ENCODE peak calls at places on chromosomes 7 and 10, in ten cellular contexts. E is SK-N-SH; M is anterior cingulate cortex; S is sigmoid colon; J is brain microvascular endothelial cell; F is activated naive CD4-positive, alpha-beta T cell; B is G401; W is iris pigment epithelial cell; T is CD8-positive, alpha-beta T cell; I is EH. G is an unnamed sample.

GRCh38 chr7:108415821-108416536 is 40.3 kb downstream of the NRCAM start:
- DNase-seq in E (peak), W (peak), J (peak), B (peak), M (no peak), T (no peak), I (peak), F (no peak), S (no peak), G (peak)

GRCh38 chr10:73894245-73894971 is 16.5 kb upstream of the PLAU start:
- DNase-seq in J (peak), W (peak), B (no peak), S (no peak), T (no peak), M (no peak), F (no peak), E (no peak), I (peak), G (no peak)

GRCh38 chr7:25726682-25727357 is 425.2 kb upstream of the NFE2L3 start:
- DNase-seq in S (no peak), E (no peak), J (no peak), M (no peak), B (peak), W (no peak), T (no peak), F (no peak), I (no peak), G (no peak)

GRCh38 chr10:48255722-48256121 is 18.8 kb downstream of the FRMPD2 start:
- DNase-seq in J (no peak), T (no peak), M (no peak), I (no peak), B (no peak), E (no peak), W (no peak), S (peak), F (no peak), G (no peak)

GRCh38 chr7:105838273-105839141 is 37.9 kb downstream of the ATXN7L1 start:
- DNase-seq in T (no peak), S (no peak), I (peak), F (no peak), E (peak), J (no peak), W (peak), M (no peak), B (no peak), G (peak)

GRCh38 chr7:24741691-24742639 is 15.3 kb downstream of the GSDME start:
- DNase-seq in S (no peak), W (peak), E (no peak), J (peak), B (no peak), T (no peak), I (peak), F (no peak), M (no peak), G (peak)

GRCh38 chr7:46554688-46555422 is 633.8 kb upstream of the IGFBP3 start:
- DNase-seq in T (no peak), M (no peak), J (peak), F (no peak), I (peak), W (peak), B (no peak), E (no peak), S (no peak), G (no peak)

GRCh38 chr7:45921699-45922519 is 837 bp upstream of the IGFBP3 start:
- DNase-seq in B (peak), J (peak), I (peak), F (no peak), T (no peak), W (peak), M (no peak), E (peak), S (no peak), G (peak)

GRCh38 chr7:66183700-66184099 is 21.4 kb upstream of the TPST1 start:
- DNase-seq in F (no peak), W (peak), T (no peak), S (no peak), I (peak), B (no peak), M (no peak), J (peak), E (no peak), G (no peak)

GRCh38 chr7:2894118-2894940 is 50.2 kb upstream of the GNA12 start:
- DNase-seq in M (no peak), S (no peak), F (no peak), B (no peak), I (no peak), E (no peak), T (peak), W (no peak), J (no peak), G (no peak)

GRCh38 chr7:50474382-50475155 is 24.4 kb upstream of the FIGNL1 start:
- DNase-seq in S (no peak), B (no peak), J (no peak), I (no peak), W (no peak), M (no peak), T (no peak), F (no peak), E (no peak), G (no peak)

GRCh38 chr10:29859521-29860130 is 199.8 kb downstream of the JCAD start:
- DNase-seq in F (no peak), M (no peak), J (no peak), S (no peak), E (no peak), W (no peak), T (no peak), B (no peak), I (peak), G (no peak)

GRCh38 chr7:2100278-2101205 is 132.2 kb downstream of the MAD1L1 start:
- DNase-seq in W (no peak), S (no peak), J (no peak), F (no peak), I (no peak), T (no peak), E (peak), B (peak), M (no peak), G (peak)

GRCh38 chr7:49432245-49432644 is 341.2 kb upstream of the VWC2 start:
- DNase-seq in T (no peak), B (no peak), M (no peak), I (no peak), W (no peak), F (no peak), S (no peak), J (no peak), E (no peak), G (no peak)

GRCh38 chr7:29815181-29816105 is 9.1 kb downstream of the WIPF3 start:
- DNase-seq in J (no peak), S (no peak), F (no peak), M (no peak), E (no peak), B (no peak), W (no peak), T (no peak), I (no peak), G (no peak)

GRCh38 chr7:20269726-20270125 is 52.5 kb upstream of the MACC1 start:
- DNase-seq in I (peak), S (no peak), J (peak), E (no peak), T (no peak), M (no peak), F (no peak), W (peak), B (no peak), G (no peak)

G was measured in BE2C.